ENCODE peak calls at places on chromosomes 4 and X, in four cellular contexts. X is cardiac muscle cell; S is CD4-positive, alpha-beta T cell; T is GM10248. J is an unnamed sample.

GRCh38 chr4:88054909-88055308 is 47.5 kb downstream of the PKD2 start:
- DNase-seq in X (peak; percentile 46), S (no peak), T (peak; percentile 18), J (peak; percentile 10)

GRCh38 chrX:74242484-74243138 is 61.4 kb upstream of the ZCCHC13 start:
- DNase-seq in X (no peak), S (no peak), T (no peak), J (peak; percentile 8)

GRCh38 chr4:128386761-128387599 is 99.4 kb upstream of the PGRMC2 start:
- DNase-seq in X (no peak), S (no peak), T (no peak), J (peak; percentile 59)

GRCh38 chr4:40953253-40954118 is 203.7 kb downstream of the NSUN7 start:
- DNase-seq in X (peak; percentile 50), S (no peak), T (no peak), J (no peak)

GRCh38 chr4:7394184-7394575 is 40.5 kb downstream of the PSAPL1 start:
- DNase-seq in X (no peak), S (no peak), T (no peak), J (no peak)

GRCh38 chr4:125315571-125316390 is 1.0 kb downstream of the FAT4 start:
- DNase-seq in X (peak; percentile 88), S (no peak), T (peak; percentile 24), J (peak; percentile 44)

GRCh38 chrX:135951291-135951690 is 22.5 kb downstream of the MMGT1 start:
- DNase-seq in X (no peak), S (no peak), T (no peak), J (no peak)

GRCh38 chr4:59553063-59553738 is 1646.9 kb upstream of the ADGRL3 start:
- DNase-seq in X (no peak), S (no peak), T (peak; percentile 18), J (peak; percentile 22)

GRCh38 chrX:115894087-115894486 is 276.5 kb upstream of the AGTR2 start:
- DNase-seq in X (no peak), S (no peak), T (peak; percentile 28), J (no peak)
- TF ChIP-seq CTCF in X (no peak), S (no peak), T (no peak), J (no peak)

GRCh38 chrX:137166591-137166990 is 132.8 kb upstream of the GPR101 start:
- DNase-seq in X (peak; percentile 15), S (no peak), T (no peak), J (peak; percentile 1)
- TF ChIP-seq CTCF in X (no peak), S (no peak), T (peak; percentile 13), J (no peak)

DNA sequence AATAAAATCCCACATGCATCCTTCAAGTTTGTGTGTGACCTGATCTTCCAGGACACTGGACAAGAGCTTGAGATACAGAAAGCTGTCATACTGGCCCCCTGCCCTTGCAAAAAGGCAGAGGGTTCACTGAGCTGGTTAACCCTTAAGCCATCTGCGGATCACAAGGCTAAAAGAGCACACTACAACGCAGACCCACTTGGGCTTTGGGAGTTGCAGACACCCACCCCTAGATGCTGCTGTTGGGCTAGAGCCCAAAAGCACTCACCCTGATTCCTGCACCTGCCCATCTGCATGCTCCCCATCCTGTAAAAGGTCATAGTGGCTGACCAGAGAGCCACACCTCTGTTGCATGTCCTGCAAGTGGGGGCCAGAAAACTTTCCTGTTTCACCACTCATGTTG is 51.1 kb downstream of the TXK start:
- DNase-seq in X (no peak), S (no peak), T (no peak), J (no peak)
- TF ChIP-seq CTCF in X (no peak), S (no peak), T (no peak), J (no peak)

GRCh38 chr4:1051472-1051871 is 40.0 kb downstream of the FGFRL1 start:
- DNase-seq in X (no peak), S (no peak), T (no peak), J (no peak)

GRCh38 chr4:1052231-1052671 is 40.8 kb downstream of the FGFRL1 start:
- DNase-seq in X (no peak), S (no peak), T (no peak), J (no peak)

GRCh38 chr4:1049591-1049905 is 38.1 kb downstream of the FGFRL1 start:
- DNase-seq in X (no peak), S (no peak), T (no peak), J (no peak)

GRCh38 chr4:1048781-1049590 is 37.6 kb downstream of the FGFRL1 start:
- DNase-seq in X (no peak), S (no peak), T (no peak), J (no peak)

GRCh38 chr4:1050486-1051213 is 39.2 kb downstream of the FGFRL1 start:
- DNase-seq in X (no peak), S (no peak), T (no peak), J (no peak)
- TF ChIP-seq CTCF in X (peak; percentile 41), S (no peak), T (no peak), J (no peak)

J was measured in Calu3.